ENCODE peak calls at places on chromosomes 5 and 9, in seven cellular contexts. J is brain microvascular endothelial cell; Q is BE2C; W is upper lobe of right lung; Z is CD4-positive, alpha-beta T cell; U is neural crest cell; K is AG04450. I is an unnamed sample.

GRCh38 chr5:139684881-139685749 is 37.0 kb downstream of the CXXC5 start:
- DNase-seq in W (no peak), Z (no peak), K (no peak), Q (no peak), J (no peak), U (no peak), I (no peak)

GRCh38 chr5:168651654-168652053 is 72.5 kb upstream of the PANK3 start:
- DNase-seq in U (no peak), W (no peak), Q (no peak), Z (no peak), K (no peak), J (peak; percentile 90), I (no peak)

GRCh38 chr5:149902177-149902576 is 42.4 kb downstream of the PDE6A start:
- DNase-seq in U (no peak), Q (no peak), J (no peak), W (no peak), Z (no peak), K (no peak), I (no peak)

GRCh38 chr5:126055348-126055729 is 367.9 kb upstream of the GRAMD2B start:
- DNase-seq in Z (no peak), Q (no peak), K (no peak), W (no peak), U (no peak), J (no peak), I (no peak)

GRCh38 chr5:133605323-133605722 is 7.0 kb downstream of the FSTL4 start:
- DNase-seq in W (no peak), K (no peak), Q (peak; percentile 65), U (no peak), Z (no peak), J (no peak), I (no peak)

GRCh38 chr5:38925154-38925925 is 79.5 kb downstream of the OSMR start:
- DNase-seq in K (peak; percentile 20), U (no peak), W (no peak), Z (no peak), Q (no peak), J (peak; percentile 78), I (no peak)

GRCh38 chr5:116378007-116378831 is 196.4 kb downstream of the SEMA6A start:
- DNase-seq in J (no peak), Q (peak; percentile 58), W (no peak), Z (no peak), U (no peak), K (no peak), I (no peak)

GRCh38 chr9:30932226-30932625 is 1452.2 kb upstream of the ACO1 start:
- DNase-seq in K (no peak), Z (no peak), U (no peak), W (no peak), Q (peak; percentile 20), J (no peak), I (no peak)

GRCh38 chr9:107425110-107426025 is 64.2 kb downstream of the KLF4 start:
- DNase-seq in K (no peak), U (peak; percentile 78), Q (peak; percentile 63), Z (peak; percentile 48), W (peak; percentile 93), J (peak; percentile 43), I (no peak)

GRCh38 chr5:143582869-143583268 is 179.4 kb upstream of the NR3C1 start:
- DNase-seq in Q (no peak), W (no peak), U (no peak), K (no peak), Z (no peak), J (no peak), I (no peak)

GRCh38 chr5:119470851-119471451 is 18.7 kb downstream of the HSD17B4 start:
- DNase-seq in Z (no peak), Q (peak; percentile 15), U (no peak), W (no peak), J (peak; percentile 28), K (no peak), I (no peak)

GRCh38 chr5:989961-990530 is 18.6 kb upstream of the NKD2 start:
- DNase-seq in W (peak; percentile 70), U (peak; percentile 45), J (no peak), Q (no peak), K (no peak), Z (no peak), I (no peak)

GRCh38 chr9:127664324-127664677 is 42.5 kb upstream of the CFAP157 start:
- DNase-seq in W (no peak), Z (no peak), J (no peak), U (no peak), K (no peak), Q (no peak), I (no peak)

GRCh38 chr9:131666779-131667178 is 73.1 kb downstream of the RAPGEF1 start:
- DNase-seq in K (no peak), Q (no peak), Z (no peak), J (no peak), W (no peak), U (no peak), I (no peak)

GRCh38 chr5:43020294-43020711 is 19.8 kb downstream of the ANXA2R start:
- DNase-seq in J (no peak), K (no peak), W (no peak), Q (no peak), Z (peak; percentile 49), U (no peak), I (no peak)

GRCh38 chr5:71457106-71457505 is 1.7 kb downstream of the BDP1 start:
- DNase-seq in Z (no peak), K (no peak), Q (no peak), J (no peak), W (no peak), U (no peak), I (no peak)

GRCh38 chr5:109352024-109352423 is 57.8 kb downstream of the PJA2 start:
- DNase-seq in U (no peak), W (no peak), Q (no peak), Z (no peak), J (no peak), K (no peak), I (no peak)

GRCh38 chr9:120889606-120890396 is 12.8 kb upstream of the PHF19 start:
- DNase-seq in K (no peak), Q (no peak), Z (no peak), J (no peak), W (no peak), U (no peak), I (no peak)

GRCh38 chr9:127720865-127721227 is 5.0 kb downstream of the TTC16 start:
- DNase-seq in K (no peak), J (no peak), U (no peak), Z (no peak), Q (no peak), W (no peak), I (no peak)

GRCh38 chr9:69874301-69875060 is 53.9 kb downstream of the CFAP95 start:
- DNase-seq in W (no peak), K (no peak), U (no peak), Z (no peak), J (no peak), Q (peak; percentile 85), I (no peak)

GRCh38 chr9:15936316-15936869 is 383.6 kb downstream of the CCDC171 start:
- DNase-seq in W (no peak), K (no peak), U (no peak), Z (no peak), Q (peak; percentile 11), J (peak; percentile 47), I (no peak)

GRCh38 chr5:160450164-160450932 is 28.7 kb downstream of the PTTG1 start:
- DNase-seq in U (no peak), Q (no peak), W (no peak), J (no peak), K (no peak), Z (no peak), I (no peak)

GRCh38 chr5:159452480-159453167 is 122.3 kb upstream of the IL12B start:
- DNase-seq in K (no peak), U (no peak), Q (no peak), J (no peak), W (no peak), Z (no peak), I (no peak)

GRCh38 chr5:158375531-158375930 is 516.6 kb upstream of the CLINT1 start:
- DNase-seq in K (no peak), U (no peak), Z (no peak), J (no peak), W (no peak), Q (no peak), I (no peak)

GRCh38 chr5:147930759-147931158 is 24.4 kb upstream of the C5orf46 start:
- DNase-seq in K (no peak), Z (no peak), W (no peak), J (no peak), U (no peak), Q (no peak), I (no peak)

GRCh38 chr5:96219580-96220281 is 213.3 kb downstream of the PCSK1 start:
- DNase-seq in U (no peak), K (no peak), J (peak; percentile 74), W (no peak), Z (no peak), Q (no peak), I (no peak)

DNA sequence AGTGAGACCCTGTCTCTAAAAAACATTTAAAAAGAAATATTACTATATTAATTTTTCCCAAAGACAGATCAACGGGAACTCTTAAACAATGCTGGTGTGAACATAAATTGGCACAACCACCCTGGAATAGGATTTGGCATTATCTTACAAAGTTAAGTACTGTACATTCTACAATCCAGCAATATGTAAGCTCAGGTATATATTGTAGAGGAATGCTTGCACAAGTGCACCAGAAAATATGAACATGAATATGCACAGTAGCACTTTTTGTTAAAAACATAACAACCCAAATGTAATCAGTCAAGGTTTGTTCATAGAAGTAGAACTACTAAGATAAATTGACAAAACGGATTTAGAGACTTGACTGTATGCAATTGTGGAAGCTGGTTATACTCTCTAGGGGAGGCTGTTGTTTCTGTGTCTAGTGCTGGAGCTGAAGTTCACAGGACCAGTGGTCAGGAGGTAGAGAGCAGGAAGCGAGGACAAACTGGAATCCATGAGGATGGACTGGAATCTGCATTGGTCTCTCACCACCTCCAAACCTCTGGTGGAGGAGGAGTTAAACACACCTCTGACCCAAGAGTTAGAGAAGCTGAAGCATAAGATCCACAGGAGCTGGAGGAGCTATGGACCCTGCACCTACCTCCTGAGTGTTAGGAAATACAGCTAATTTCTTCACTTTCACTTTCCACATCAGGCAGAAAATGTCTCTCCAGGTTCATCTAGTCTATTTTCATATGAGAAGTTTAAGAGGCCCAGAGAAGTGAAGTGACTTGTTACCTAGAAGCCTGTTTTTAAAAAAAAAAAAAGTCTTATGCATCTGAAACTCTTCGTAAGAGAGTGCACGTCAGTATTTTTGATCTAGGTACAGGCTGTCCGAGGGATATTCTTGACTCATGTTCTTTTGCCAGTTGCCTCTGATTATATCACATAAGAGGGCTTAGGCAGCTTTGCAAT is 20.3 kb upstream of the RIC1 start:
- DNase-seq in Q (no peak), J (no peak), Z (no peak), U (no peak), K (no peak), W (no peak), I (no peak)
- TF ChIP-seq CTCF in Q (no peak), J (no peak), Z (no peak), U (no peak), K (no peak), W (no peak), I (no peak)

GRCh38 chr5:36060516-36060885 is 6.2 kb downstream of the UGT3A2 start:
- DNase-seq in U (no peak), J (no peak), Q (no peak), K (no peak), Z (no peak), W (no peak), I (no peak)
- TF ChIP-seq CTCF in U (peak; percentile 33), J (no peak), Q (peak; percentile 45), K (no peak), Z (no peak), W (no peak), I (peak; percentile 33)

GRCh38 chr9:91741529-91741928 is 208.5 kb downstream of the ROR2 start:
- DNase-seq in W (no peak), Q (no peak), J (peak; percentile 69), K (peak; percentile 66), U (no peak), Z (no peak), I (no peak)
- TF ChIP-seq CTCF in W (no peak), Q (no peak), J (no peak), K (no peak), U (no peak), Z (no peak), I (no peak)

GRCh38 chr5:61915646-61916045 is 390.4 kb upstream of the KIF2A start:
- DNase-seq in Z (no peak), Q (no peak), J (no peak), K (no peak), U (no peak), W (no peak), I (no peak)
- TF ChIP-seq CTCF in Z (no peak), Q (peak; percentile 24), J (no peak), K (no peak), U (no peak), W (no peak), I (no peak)

I was measured in D721Med.